ENCODE peak calls at places on chromosomes 16 and 17, in four cellular contexts. Y, M, Z and C are unnamed samples.
A peak's percentile ranks its signal among the peaks of the same experiment; 100 is the strongest.

GRCh38 chr17:16419074-16419928 is 3.9 kb downstream of the TRPV2 start:
- DNase-seq in M (peak; percentile 90), Z (peak; percentile 69), Y (peak; percentile 63), C (peak; percentile 82)

GRCh38 chr17:5837055-5837491 is 233.1 kb upstream of the WSCD1 start:
- DNase-seq in M (peak; percentile 9), Z (no peak), Y (no peak), C (peak; percentile 77)

GRCh38 chr17:19830061-19830460 is 37.7 kb downstream of the ULK2 start:
- DNase-seq in M (no peak), Z (no peak), Y (no peak), C (no peak)

GRCh38 chr16:77585852-77586251 is 136.5 kb upstream of the NUDT7 start:
- DNase-seq in Y (no peak), Z (peak; percentile 86), M (peak; percentile 65), C (peak; percentile 73)

GRCh38 chr17:19260958-19261357 is 23.8 kb downstream of the EPN2 start:
- DNase-seq in Y (no peak), M (no peak), Z (no peak), C (no peak)

GRCh38 chr16:50193594-50193993 is 40.5 kb downstream of the TENT4B start:
- DNase-seq in M (no peak), Z (no peak), Y (no peak), C (no peak)

GRCh38 chr17:39461911-39462641 is 790 bp downstream of the CDK12 start:
- DNase-seq in Y (peak; percentile 27), M (peak; percentile 43), Z (no peak), C (no peak)

GRCh38 chr17:17502741-17503565 is 6.8 kb upstream of the RASD1 start:
- DNase-seq in Z (no peak), Y (no peak), M (no peak), C (no peak)

GRCh38 chr16:84380405-84380804 is 12.1 kb downstream of the ATP2C2 start:
- DNase-seq in Z (no peak), M (no peak), Y (no peak), C (no peak)

GRCh38 chr17:40909755-40910154 is 24.7 kb upstream of the KRT20 start:
- DNase-seq in M (peak; percentile 72), Y (no peak), Z (no peak), C (no peak)

GRCh38 chr17:73998246-73999220 is 204.9 kb upstream of the RPL38 start:
- DNase-seq in Y (peak; percentile 29), M (peak; percentile 5), Z (no peak), C (no peak)

GRCh38 chr17:79948918-79949645 is 86.6 kb downstream of the TBC1D16 start:
- DNase-seq in Y (no peak), M (no peak), Z (no peak), C (no peak)

GRCh38 chr17:82603981-82604448 is 44.2 kb downstream of the WDR45B start:
- DNase-seq in M (peak; percentile 80), Z (no peak), Y (peak; percentile 83), C (no peak)

GRCh38 chr16:87060026-87060986 is 256.9 kb downstream of the C16orf95 start:
- DNase-seq in Y (no peak), Z (no peak), M (peak; percentile 53), C (no peak)

GRCh38 chr16:71428883-71429282 is 13.0 kb downstream of the TLE7 start:
- DNase-seq in Z (no peak), Y (no peak), M (peak; percentile 24), C (no peak)

GRCh38 chr16:4115209-4115940 is 867 bp downstream of the ADCY9 start:
- DNase-seq in M (peak; percentile 52), Z (no peak), Y (peak; percentile 24), C (peak; percentile 25)

GRCh38 chr17:1882836-1883235 is 53.0 kb downstream of the RPA1 start:
- DNase-seq in M (peak; percentile 51), Z (no peak), Y (no peak), C (no peak)

GRCh38 chr16:69481901-69482341 is 57.5 kb downstream of the CYB5B start:
- DNase-seq in M (peak; percentile 29), Z (no peak), Y (peak; percentile 87), C (no peak)

GRCh38 chr17:66431910-66432309 is 129.5 kb downstream of the PRKCA start:
- DNase-seq in M (peak; percentile 33), Y (no peak), Z (no peak), C (no peak)

GRCh38 chr17:41060052-41060604 is at the start of gene KRTAP2-3:
- DNase-seq in Y (no peak), M (peak; percentile 89), Z (peak; percentile 98), C (peak; percentile 98)

GRCh38 chr17:65013613-65014391 is 42.7 kb downstream of the GNA13 start:
- DNase-seq in Y (no peak), M (peak; percentile 84), Z (peak; percentile 36), C (peak; percentile 70)

GRCh38 chr17:31916496-31917064 is 15.1 kb upstream of the UTP6 start:
- DNase-seq in Y (no peak), Z (no peak), M (no peak), C (no peak)

GRCh38 chr17:78032166-78032565 is 73.7 kb downstream of the TNRC6C start:
- DNase-seq in Z (no peak), Y (no peak), M (peak; percentile 22), C (no peak)

GRCh38 chr16:22077700-22078313 is 14.5 kb upstream of the VWA3A start:
- DNase-seq in M (peak; percentile 71), Z (no peak), Y (peak; percentile 49), C (no peak)

GRCh38 chr17:45346255-45347015 is 29.6 kb upstream of the MAP3K14 start:
- DNase-seq in Y (no peak), M (no peak), Z (no peak), C (no peak)

GRCh38 chr17:35254107-35254802 is 11.4 kb downstream of the SLFN5 start:
- DNase-seq in Z (peak; percentile 93), Y (peak; percentile 91), M (peak; percentile 87), C (peak; percentile 92)

GRCh38 chr17:40303706-40304450 is 5.1 kb upstream of the RARA start:
- DNase-seq in Z (no peak), M (no peak), Y (no peak), C (no peak)

GRCh38 chr17:41463746-41464145 is 3.4 kb downstream of the KRT32 start:
- DNase-seq in Y (no peak), M (no peak), Z (no peak), C (no peak)

GRCh38 chr16:27005386-27005785 is 61.3 kb upstream of the C16orf82 start:
- DNase-seq in Z (no peak), Y (no peak), M (no peak), C (no peak)

GRCh38 chr17:30310562-30310961 is 18.8 kb upstream of the BLMH start:
- DNase-seq in Y (no peak), Z (no peak), M (no peak), C (no peak)

GRCh38 chr16:10093564-10093963 is 88.7 kb downstream of the GRIN2A start:
- DNase-seq in Z (no peak), Y (no peak), M (no peak), C (no peak)

GRCh38 chr16:3480901-3481695 is 14.2 kb downstream of the C16orf90 start:
- DNase-seq in Y (no peak), M (no peak), Z (no peak), C (no peak)

GRCh38 chr16:75580-76501 is 2.2 kb upstream of the MPG start:
- DNase-seq in Z (no peak), M (peak; percentile 66), Y (peak; percentile 82), C (no peak)

GRCh38 chr16:80337786-80338185 is 203.0 kb upstream of the DYNLRB2 start:
- DNase-seq in Z (no peak), Y (no peak), M (no peak), C (no peak)

GRCh38 chr16:80347002-80347401 is 193.8 kb upstream of the DYNLRB2 start:
- DNase-seq in Z (no peak), Y (no peak), M (no peak), C (no peak)

GRCh38 chr16:80344570-80344969 is 196.2 kb upstream of the DYNLRB2 start:
- DNase-seq in Y (no peak), M (no peak), Z (no peak), C (no peak)

GRCh38 chr16:80346160-80346632 is 194.6 kb upstream of the DYNLRB2 start:
- DNase-seq in Z (no peak), Y (no peak), M (peak; percentile 5), C (no peak)

DNA sequence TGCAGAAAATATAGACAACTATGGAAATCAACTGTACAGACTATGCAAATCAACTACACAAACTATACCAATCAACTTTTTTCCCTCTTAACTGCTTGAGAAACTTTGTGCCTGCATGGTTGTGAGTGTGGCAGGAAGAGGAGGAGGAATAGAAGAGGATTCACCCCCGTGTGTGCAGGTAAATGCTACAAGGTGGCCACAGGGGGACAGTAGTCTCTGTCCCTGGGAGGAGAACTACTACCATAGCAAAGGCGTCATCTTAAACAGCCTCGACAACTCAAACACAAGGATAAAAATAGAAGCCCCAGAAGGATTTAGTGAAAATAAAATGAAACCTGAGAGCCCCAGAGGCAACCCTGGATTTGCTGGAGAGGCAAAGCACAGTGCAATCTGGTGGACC is 199.6 kb upstream of the DYNLRB2 start:
- DNase-seq in Z (no peak), Y (no peak), M (no peak), C (no peak)
- TF ChIP-seq CTCF in Z (peak; percentile 38), Y (no peak), M (no peak), C (peak; percentile 11)

GRCh38 chr17:7561589-7562207 is at the start of gene SENP3:
- DNase-seq in M (peak; percentile 72), Z (no peak), Y (peak; percentile 80), C (no peak)

GRCh38 chr17:7558544-7559306 is at the start of gene TNFSF13:
- DNase-seq in M (no peak), Z (no peak), Y (no peak), C (no peak)

GRCh38 chr17:7561028-7561575 is 617 bp upstream of the SENP3 start:
- DNase-seq in M (peak; percentile 84), Z (no peak), Y (peak; percentile 87), C (no peak)

GRCh38 chr17:7559307-7560171 is 989 bp downstream of the TNFSF13 start:
- DNase-seq in Z (no peak), Y (no peak), M (no peak), C (no peak)

GRCh38 chr17:7560172-7561027 is 1.3 kb upstream of the SENP3 start:
- DNase-seq in M (peak; percentile 49), Y (no peak), Z (no peak), C (no peak)
- TF ChIP-seq CTCF in M (peak; percentile 90), Y (no peak), Z (peak; percentile 74), C (peak; percentile 85)

GRCh38 chr16:57371494-57372371 is 557 bp upstream of the CX3CL1 start:
- DNase-seq in Y (no peak), M (no peak), Z (no peak), C (no peak)

GRCh38 chr16:57376313-57376818 is 4.1 kb downstream of the CX3CL1 start:
- DNase-seq in Z (no peak), Y (no peak), M (no peak), C (no peak)

GRCh38 chr16:57374067-57374534 is 1.8 kb downstream of the CX3CL1 start:
- DNase-seq in Y (no peak), Z (no peak), M (peak; percentile 27), C (no peak)

GRCh38 chr16:57373117-57373947 is 1.0 kb downstream of the CX3CL1 start:
- DNase-seq in Y (no peak), M (no peak), Z (no peak), C (peak; percentile 34)

GRCh38 chr16:57372372-57373116 is at the start of gene CX3CL1:
- DNase-seq in Z (no peak), M (peak; percentile 28), Y (peak; percentile 55), C (peak; percentile 54)
- TF ChIP-seq CTCF in Z (peak; percentile 28), M (peak; percentile 22), Y (no peak), C (peak; percentile 31)

DNA sequence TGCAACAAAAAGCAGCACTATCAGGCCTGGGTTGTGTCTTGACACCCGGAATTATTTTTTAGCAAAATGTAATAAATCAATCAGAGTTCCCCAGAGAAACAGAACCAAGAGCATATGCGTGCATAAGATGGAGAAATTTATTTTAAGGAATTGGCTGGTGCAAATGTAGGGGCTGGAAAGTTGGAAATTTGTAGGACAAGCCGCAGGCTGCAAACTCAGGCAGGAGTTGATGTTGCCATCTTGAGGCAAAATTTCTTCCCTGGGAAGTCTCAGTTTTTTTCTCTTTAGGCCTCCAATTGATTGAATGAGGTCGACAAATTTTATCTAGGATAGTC is 158.9 kb upstream of the FAM20A start:
- DNase-seq in Y (no peak), Z (no peak), M (no peak), C (no peak)
- TF ChIP-seq CTCF in Y (no peak), Z (no peak), M (no peak), C (no peak)